ENCODE peak calls at places on chromosomes 11 and 22, in four cellular contexts. One of them, this sample, is unnamed.

GRCh38 chr11:82557274-82557673 is 176.4 kb downstream of the FAM181B start:
- DNase-seq in suprapubic skin: no peak
- DNase-seq in neural progenitor cell: no peak
- DNase-seq in AG09309: no peak
- DNase-seq in this sample: no peak

GRCh38 chr11:12901272-12901671 is 107.8 kb upstream of the RASSF10 start:
- DNase-seq in suprapubic skin: no peak
- DNase-seq in neural progenitor cell: no peak
- DNase-seq in AG09309: no peak
- DNase-seq in this sample: no peak

GRCh38 chr11:27991731-27992130 is 116.2 kb downstream of the KIF18A start:
- DNase-seq in suprapubic skin: no peak
- DNase-seq in neural progenitor cell: no peak
- DNase-seq in AG09309: no peak
- DNase-seq in this sample: no peak

GRCh38 chr22:38110008-38110862 is at the start of gene BAIAP2L2:
- DNase-seq in suprapubic skin: no peak
- DNase-seq in neural progenitor cell: no peak
- DNase-seq in AG09309: no peak
- DNase-seq in this sample: no peak

GRCh38 chr11:20397281-20397680 is 9.8 kb downstream of the PRMT3 start:
- DNase-seq in suprapubic skin: no peak
- DNase-seq in neural progenitor cell: peak; percentile 61
- DNase-seq in AG09309: peak; percentile 17
- DNase-seq in this sample: peak; percentile 32

GRCh38 chr11:106228996-106229395 is 151.5 kb downstream of the AASDHPPT start:
- DNase-seq in suprapubic skin: no peak
- DNase-seq in neural progenitor cell: no peak
- DNase-seq in AG09309: no peak
- DNase-seq in this sample: no peak

GRCh38 chr11:134880788-134881187 is 468.7 kb upstream of the B3GAT1 start:
- DNase-seq in suprapubic skin: no peak
- DNase-seq in neural progenitor cell: no peak
- DNase-seq in AG09309: no peak
- DNase-seq in this sample: no peak

GRCh38 chr11:35491231-35491871 is 34.1 kb downstream of the PAMR1 start:
- DNase-seq in suprapubic skin: no peak
- DNase-seq in neural progenitor cell: no peak
- DNase-seq in AG09309: peak; percentile 94
- DNase-seq in this sample: peak; percentile 91

GRCh38 chr22:46828323-46829139 is 66.1 kb downstream of the TBC1D22A start:
- DNase-seq in suprapubic skin: no peak
- DNase-seq in neural progenitor cell: no peak
- DNase-seq in AG09309: no peak
- DNase-seq in this sample: no peak

GRCh38 chr22:29512031-29512430 is 32.0 kb downstream of the NEFH start:
- DNase-seq in suprapubic skin: no peak
- DNase-seq in neural progenitor cell: no peak
- DNase-seq in AG09309: no peak
- DNase-seq in this sample: no peak

GRCh38 chr11:14386895-14387480 is 28.0 kb upstream of the RRAS2 start:
- DNase-seq in suprapubic skin: no peak
- DNase-seq in neural progenitor cell: peak; percentile 91
- DNase-seq in AG09309: peak; percentile 35
- DNase-seq in this sample: no peak

GRCh38 chr22:36546092-36546804 is 17.3 kb upstream of the EIF3D start:
- DNase-seq in suprapubic skin: no peak
- DNase-seq in neural progenitor cell: peak; percentile 88
- DNase-seq in AG09309: no peak
- DNase-seq in this sample: peak; percentile 43

GRCh38 chr11:46272816-46273427 is 4.5 kb upstream of the CREB3L1 start:
- DNase-seq in suprapubic skin: no peak
- DNase-seq in neural progenitor cell: no peak
- DNase-seq in AG09309: no peak
- DNase-seq in this sample: no peak

GRCh38 chr11:119780264-119780953 is 51.4 kb upstream of the NECTIN1 start:
- DNase-seq in suprapubic skin: no peak
- DNase-seq in neural progenitor cell: no peak
- DNase-seq in AG09309: no peak
- DNase-seq in this sample: no peak

GRCh38 chr11:26621147-26621546 is 49.1 kb upstream of the MUC15 start:
- DNase-seq in suprapubic skin: no peak
- DNase-seq in neural progenitor cell: no peak
- DNase-seq in AG09309: peak; percentile 53
- DNase-seq in this sample: no peak

GRCh38 chr11:103085758-103086365 is 6.1 kb downstream of the DCUN1D5 start:
- DNase-seq in suprapubic skin: no peak
- DNase-seq in neural progenitor cell: no peak
- DNase-seq in AG09309: no peak
- DNase-seq in this sample: no peak

GRCh38 chr11:381501-382072 is 12.3 kb downstream of the B4GALNT4 start:
- DNase-seq in suprapubic skin: no peak
- DNase-seq in neural progenitor cell: no peak
- DNase-seq in AG09309: no peak
- DNase-seq in this sample: no peak
- H3K4me3 ChIP-seq in suprapubic skin: no peak overlapping the region
- H3K4me3 ChIP-seq in neural progenitor cell: no peak overlapping the region
- H3K4me3 ChIP-seq in AG09309: no peak overlapping the region
- H3K4me3 ChIP-seq in this sample: no peak overlapping the region

GRCh38 chr11:117089685-117090084 is 8.5 kb downstream of the SIK3 start:
- DNase-seq in suprapubic skin: no peak
- DNase-seq in neural progenitor cell: no peak
- DNase-seq in AG09309: no peak
- DNase-seq in this sample: no peak
- H3K4me3 ChIP-seq in suprapubic skin: no peak overlapping the region
- H3K4me3 ChIP-seq in neural progenitor cell: no peak overlapping the region
- H3K4me3 ChIP-seq in AG09309: no peak overlapping the region
- H3K4me3 ChIP-seq in this sample: no peak overlapping the region

DNA sequence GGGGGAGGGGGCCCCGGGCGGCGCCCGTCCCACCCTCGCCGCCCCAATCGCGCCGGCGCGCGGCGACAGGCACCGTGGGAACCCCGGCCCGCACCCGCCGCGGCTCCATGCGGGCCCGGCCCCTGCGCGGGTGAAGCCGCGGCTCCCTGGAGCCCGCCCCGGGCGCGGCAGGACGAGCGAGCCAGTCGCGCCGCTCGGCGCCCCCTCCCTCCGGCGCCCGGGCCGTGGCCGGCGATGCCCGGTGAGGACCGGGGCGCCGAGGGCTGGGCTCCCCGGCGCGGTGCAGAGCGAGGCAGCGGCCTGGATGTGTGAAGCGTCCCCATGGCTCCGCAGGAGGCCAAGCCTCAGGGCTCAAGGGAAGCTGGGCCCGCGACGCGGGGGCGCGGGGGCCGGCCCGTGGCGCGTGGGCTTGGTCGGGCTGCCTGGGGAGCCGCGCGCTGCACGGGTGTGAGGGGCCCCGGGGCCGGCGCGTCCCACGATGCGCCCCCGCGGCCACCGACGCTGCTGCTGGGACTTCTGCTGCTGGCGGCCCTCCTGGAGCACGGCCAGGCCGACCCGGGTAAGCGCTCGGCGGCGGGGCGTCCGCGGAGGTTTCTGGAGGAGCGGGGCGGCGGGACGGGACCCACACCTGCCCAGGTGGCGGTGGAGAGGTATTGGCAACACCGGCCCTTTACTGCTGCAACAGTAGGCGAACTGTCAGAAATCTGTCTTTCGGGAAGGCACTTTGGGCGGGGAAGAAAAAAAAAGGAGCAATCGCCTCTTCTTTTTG is 119.3 kb downstream of the HIPK3 start:
- DNase-seq in suprapubic skin: no peak
- DNase-seq in neural progenitor cell: peak; percentile 66
- DNase-seq in AG09309: no peak
- DNase-seq in this sample: no peak
- H3K4me3 ChIP-seq in suprapubic skin: peak overlapping the region; percentile 67
- H3K4me3 ChIP-seq in neural progenitor cell: peak overlapping the region; percentile 68
- H3K4me3 ChIP-seq in AG09309: peak overlapping the region; percentile 65
- H3K4me3 ChIP-seq in this sample: peak overlapping the region; percentile 62

DNA sequence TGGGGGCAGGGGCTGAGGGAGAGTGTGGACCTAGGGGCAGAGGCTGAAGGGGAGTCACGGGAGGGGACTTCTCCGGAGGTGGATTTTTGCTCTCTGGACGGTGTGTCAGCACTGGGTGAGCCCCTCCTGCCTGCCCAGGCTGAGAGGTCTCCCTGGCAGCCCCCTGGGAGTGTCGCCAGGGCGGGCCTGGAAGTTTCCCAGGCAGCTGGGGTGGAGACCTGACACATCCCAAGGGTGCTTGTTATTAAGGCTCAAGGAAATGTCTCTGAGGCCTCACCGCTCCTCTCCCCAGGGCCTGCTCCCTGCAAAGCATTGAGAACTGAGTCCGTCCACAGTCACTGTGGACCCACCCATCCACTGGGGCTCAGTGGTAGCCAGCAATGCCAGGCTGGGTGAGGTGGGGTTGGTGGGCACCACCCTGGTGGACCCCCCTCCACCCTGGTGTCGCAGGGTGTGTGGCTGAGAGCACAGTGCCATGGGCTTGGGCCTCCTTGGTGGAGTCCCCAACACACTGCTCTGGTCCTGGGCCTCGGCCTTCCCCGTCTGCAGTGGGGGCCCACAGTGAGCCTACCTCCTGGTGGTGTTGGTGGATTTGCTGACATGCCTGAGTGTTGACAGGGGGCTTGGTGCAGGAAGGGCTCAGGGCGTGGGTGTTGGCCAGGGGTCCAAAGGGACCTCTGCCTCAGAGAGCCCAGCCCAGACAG is 2.5 kb downstream of the CD81 start:
- DNase-seq in suprapubic skin: no peak
- DNase-seq in neural progenitor cell: no peak
- DNase-seq in AG09309: no peak
- DNase-seq in this sample: no peak
- H3K4me3 ChIP-seq in suprapubic skin: peak overlapping the region; percentile 99
- H3K4me3 ChIP-seq in neural progenitor cell: no peak overlapping the region
- H3K4me3 ChIP-seq in AG09309: peak overlapping the region; percentile 94
- H3K4me3 ChIP-seq in this sample: peak overlapping the region; percentile 97

GRCh38 chr11:129213261-129213660 is 21.1 kb upstream of the ARHGAP32 start:
- DNase-seq in suprapubic skin: no peak
- DNase-seq in neural progenitor cell: no peak
- DNase-seq in AG09309: no peak
- DNase-seq in this sample: no peak

GRCh38 chr11:129209891-129210830 is 18.0 kb upstream of the ARHGAP32 start:
- DNase-seq in suprapubic skin: no peak
- DNase-seq in neural progenitor cell: no peak
- DNase-seq in AG09309: no peak
- DNase-seq in this sample: no peak

GRCh38 chr11:129208863-129209262 is 16.7 kb upstream of the ARHGAP32 start:
- DNase-seq in suprapubic skin: no peak
- DNase-seq in neural progenitor cell: no peak
- DNase-seq in AG09309: no peak
- DNase-seq in this sample: no peak

GRCh38 chr11:129211397-129211796 is 19.3 kb upstream of the ARHGAP32 start:
- DNase-seq in suprapubic skin: no peak
- DNase-seq in neural progenitor cell: no peak
- DNase-seq in AG09309: no peak
- DNase-seq in this sample: no peak

DNA sequence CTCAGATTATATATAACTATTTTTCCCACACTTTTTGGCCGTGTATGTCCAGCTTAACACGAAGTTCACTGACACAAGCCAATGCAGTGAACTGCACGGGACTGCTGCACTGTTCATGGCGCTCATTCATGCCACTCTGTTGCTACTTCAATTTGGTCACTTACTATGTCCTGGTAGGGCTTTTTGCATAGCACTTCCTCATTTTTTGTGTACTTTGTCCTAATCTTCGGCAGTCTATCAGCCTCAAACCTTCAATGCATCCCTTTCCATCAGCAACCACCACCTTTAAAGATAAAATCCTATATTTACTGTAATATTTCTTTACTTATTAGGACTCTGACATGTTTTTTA is 18.7 kb upstream of the ARHGAP32 start:
- DNase-seq in suprapubic skin: no peak
- DNase-seq in neural progenitor cell: no peak
- DNase-seq in AG09309: no peak
- DNase-seq in this sample: no peak
- H3K4me3 ChIP-seq in suprapubic skin: no peak overlapping the region
- H3K4me3 ChIP-seq in neural progenitor cell: no peak overlapping the region
- H3K4me3 ChIP-seq in AG09309: no peak overlapping the region
- H3K4me3 ChIP-seq in this sample: no peak overlapping the region

GRCh38 chr11:61294717-61295595 is at the start of gene VWCE:
- DNase-seq in suprapubic skin: peak; percentile 72
- DNase-seq in neural progenitor cell: peak; percentile 89
- DNase-seq in AG09309: no peak
- DNase-seq in this sample: no peak

GRCh38 chr11:61290905-61291690 is 4.0 kb downstream of the VWCE start:
- DNase-seq in suprapubic skin: no peak
- DNase-seq in neural progenitor cell: no peak
- DNase-seq in AG09309: no peak
- DNase-seq in this sample: no peak

GRCh38 chr11:61297341-61297740 is 2.2 kb upstream of the VWCE start:
- DNase-seq in suprapubic skin: no peak
- DNase-seq in neural progenitor cell: no peak
- DNase-seq in AG09309: no peak
- DNase-seq in this sample: no peak

GRCh38 chr11:61295596-61295926 is 445 bp upstream of the VWCE start:
- DNase-seq in suprapubic skin: no peak
- DNase-seq in neural progenitor cell: no peak
- DNase-seq in AG09309: no peak
- DNase-seq in this sample: no peak

GRCh38 chr11:61293869-61294716 is 1.0 kb downstream of the VWCE start:
- DNase-seq in suprapubic skin: peak; percentile 77
- DNase-seq in neural progenitor cell: peak; percentile 57
- DNase-seq in AG09309: no peak
- DNase-seq in this sample: no peak
- H3K4me3 ChIP-seq in suprapubic skin: peak overlapping the region; percentile 76
- H3K4me3 ChIP-seq in neural progenitor cell: peak overlapping the region; percentile 55
- H3K4me3 ChIP-seq in AG09309: peak overlapping the region; percentile 49
- H3K4me3 ChIP-seq in this sample: peak overlapping the region; percentile 43

DNA sequence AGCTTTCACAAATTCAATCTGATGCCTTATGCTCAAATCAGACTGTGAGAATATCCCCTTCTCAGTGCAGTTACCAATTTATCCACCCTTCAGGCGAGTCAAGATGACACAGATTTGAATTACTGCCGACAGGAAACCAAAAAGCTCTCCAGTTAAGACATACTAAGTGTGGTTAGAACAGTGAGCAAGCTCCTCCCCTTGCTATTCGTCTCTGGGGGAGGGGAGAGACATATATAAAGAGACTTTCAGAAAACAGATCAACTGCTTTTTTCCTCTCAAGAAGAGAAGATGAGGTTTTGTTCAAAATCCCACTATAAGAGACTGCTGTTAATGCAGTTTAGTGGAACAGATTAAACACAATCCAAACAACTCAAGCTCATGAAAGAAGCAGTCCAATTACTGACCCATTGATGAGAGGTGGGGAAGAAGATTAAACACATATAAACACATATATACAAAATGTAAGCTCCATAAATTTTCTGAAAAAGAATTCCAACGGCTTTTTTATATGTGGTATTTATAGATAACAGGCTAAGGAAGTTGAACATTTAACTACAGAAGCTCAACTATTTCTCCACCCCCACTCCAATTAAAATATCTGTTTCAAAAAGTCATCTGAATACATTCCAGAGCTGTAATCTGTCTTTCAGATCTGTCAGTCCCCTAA is 102.7 kb downstream of the MRTFA start:
- DNase-seq in suprapubic skin: no peak
- DNase-seq in neural progenitor cell: peak; percentile 12
- DNase-seq in AG09309: no peak
- DNase-seq in this sample: no peak
- H3K4me3 ChIP-seq in suprapubic skin: peak overlapping the region; percentile 19
- H3K4me3 ChIP-seq in neural progenitor cell: no peak overlapping the region
- H3K4me3 ChIP-seq in AG09309: peak overlapping the region; percentile 20
- H3K4me3 ChIP-seq in this sample: no peak overlapping the region